ENCODE peak calls at places on chromosomes 3 and 15, in four cellular contexts. J is activated CD4-positive, alpha-beta T cell treated with anti-CD3 and anti-CD28 coated beads, Interleukin-2, amount 50 U/mL, for 4 hours; N is NCI-H187 treated with DMSO at 0.1 percent for 48 hours; B is psoas muscle. Z is an unnamed sample.

GRCh38 chr3:105606052-105606451 is 239.3 kb downstream of the ALCAM start:
- DNase-seq in N (no peak), B (no peak), J (no peak), Z (no peak)

GRCh38 chr3:4125576-4125975 is 177.6 kb upstream of the SETMAR start:
- DNase-seq in J (no peak), B (no peak), N (no peak), Z (no peak)

GRCh38 chr15:85571780-85572179 is 191.4 kb downstream of the AKAP13 start:
- DNase-seq in N (no peak), B (no peak), J (no peak), Z (no peak)

GRCh38 chr3:66496731-66497130 is 4.1 kb downstream of the LRIG1 start:
- DNase-seq in B (no peak), N (no peak), J (no peak), Z (no peak)

GRCh38 chr3:13896473-13897154 is 16.7 kb upstream of the WNT7A start:
- DNase-seq in N (no peak), J (no peak), B (no peak), Z (no peak)

GRCh38 chr3:56192001-56192400 is 276.3 kb downstream of the ERC2 start:
- DNase-seq in B (no peak), J (no peak), N (no peak), Z (no peak)

GRCh38 chr3:88031543-88032148 is 27.2 kb downstream of the CGGBP1 start:
- DNase-seq in J (no peak), N (no peak), B (no peak), Z (peak)

GRCh38 chr3:110995461-110996226 is 76.0 kb upstream of the NECTIN3 start:
- DNase-seq in N (no peak), B (no peak), J (no peak), Z (no peak)